ENCODE peak calls at places on chromosomes 5 and 9, in ten cellular contexts. One of them, this sample, is unnamed.
A peak's percentile ranks its signal among the peaks of the same experiment; 100 is the strongest.

GRCh38 chr5:109830955-109831502 is 141.3 kb downstream of the MAN2A1 start:
- DNase-seq in HepG2: no peak
- DNase-seq in esophagus squamous epithelium: no peak
- DNase-seq in IMR-90: peak; percentile 76
- DNase-seq in ovary: no peak
- DNase-seq in transverse colon: no peak
- DNase-seq in right lobe of liver: no peak
- DNase-seq in GM12878: no peak
- DNase-seq in adrenal gland: no peak
- DNase-seq in spleen: no peak
- DNase-seq in this sample: no peak

GRCh38 chr5:151082976-151083651 is 2.3 kb upstream of the TNIP1 start:
- DNase-seq in HepG2: no peak
- DNase-seq in esophagus squamous epithelium: no peak
- DNase-seq in IMR-90: peak; percentile 36
- DNase-seq in ovary: no peak
- DNase-seq in transverse colon: peak; percentile 83
- DNase-seq in right lobe of liver: no peak
- DNase-seq in GM12878: no peak
- DNase-seq in adrenal gland: no peak
- DNase-seq in spleen: peak; percentile 74
- DNase-seq in this sample: peak; percentile 65

GRCh38 chr5:39485075-39485474 is 60.3 kb upstream of the DAB2 start:
- DNase-seq in HepG2: no peak
- DNase-seq in esophagus squamous epithelium: no peak
- DNase-seq in IMR-90: no peak
- DNase-seq in ovary: no peak
- DNase-seq in transverse colon: no peak
- DNase-seq in right lobe of liver: no peak
- DNase-seq in GM12878: no peak
- DNase-seq in adrenal gland: no peak
- DNase-seq in spleen: no peak
- DNase-seq in this sample: no peak

GRCh38 chr5:68333649-68334549 is 118.3 kb downstream of the PIK3R1 start:
- DNase-seq in HepG2: peak; percentile 13
- DNase-seq in esophagus squamous epithelium: no peak
- DNase-seq in IMR-90: peak; percentile 82
- DNase-seq in ovary: no peak
- DNase-seq in transverse colon: no peak
- DNase-seq in right lobe of liver: no peak
- DNase-seq in GM12878: no peak
- DNase-seq in adrenal gland: no peak
- DNase-seq in spleen: no peak
- DNase-seq in this sample: no peak

GRCh38 chr5:92401492-92401891 is 1018.4 kb upstream of the ARRDC3 start:
- DNase-seq in HepG2: no peak
- DNase-seq in esophagus squamous epithelium: no peak
- DNase-seq in IMR-90: peak; percentile 14
- DNase-seq in ovary: no peak
- DNase-seq in transverse colon: no peak
- DNase-seq in right lobe of liver: no peak
- DNase-seq in GM12878: no peak
- DNase-seq in adrenal gland: no peak
- DNase-seq in spleen: no peak
- DNase-seq in this sample: no peak

GRCh38 chr5:31408814-31409213 is 123.1 kb downstream of the DROSHA start:
- DNase-seq in HepG2: no peak
- DNase-seq in esophagus squamous epithelium: no peak
- DNase-seq in IMR-90: peak; percentile 74
- DNase-seq in ovary: no peak
- DNase-seq in transverse colon: no peak
- DNase-seq in right lobe of liver: no peak
- DNase-seq in GM12878: no peak
- DNase-seq in adrenal gland: no peak
- DNase-seq in spleen: no peak
- DNase-seq in this sample: no peak

GRCh38 chr9:136769710-136770191 is 5.4 kb upstream of the LCN15 start:
- DNase-seq in HepG2: no peak
- DNase-seq in esophagus squamous epithelium: no peak
- DNase-seq in IMR-90: no peak
- DNase-seq in ovary: no peak
- DNase-seq in transverse colon: peak; percentile 60
- DNase-seq in right lobe of liver: peak; percentile 58
- DNase-seq in GM12878: no peak
- DNase-seq in adrenal gland: peak; percentile 22
- DNase-seq in spleen: no peak
- DNase-seq in this sample: no peak

GRCh38 chr5:116876240-116876840 is 301.7 kb upstream of the SEMA6A start:
- DNase-seq in HepG2: no peak
- DNase-seq in esophagus squamous epithelium: no peak
- DNase-seq in IMR-90: no peak
- DNase-seq in ovary: no peak
- DNase-seq in transverse colon: no peak
- DNase-seq in right lobe of liver: no peak
- DNase-seq in GM12878: no peak
- DNase-seq in adrenal gland: no peak
- DNase-seq in spleen: no peak
- DNase-seq in this sample: no peak

GRCh38 chr5:112703866-112704820 is 33.5 kb upstream of the APC start:
- DNase-seq in HepG2: no peak
- DNase-seq in esophagus squamous epithelium: no peak
- DNase-seq in IMR-90: peak; percentile 40
- DNase-seq in ovary: no peak
- DNase-seq in transverse colon: no peak
- DNase-seq in right lobe of liver: no peak
- DNase-seq in GM12878: no peak
- DNase-seq in adrenal gland: peak; percentile 26
- DNase-seq in spleen: no peak
- DNase-seq in this sample: no peak

GRCh38 chr5:67004730-67005350 is 191.8 kb downstream of the CD180 start:
- DNase-seq in HepG2: no peak
- DNase-seq in esophagus squamous epithelium: no peak
- DNase-seq in IMR-90: no peak
- DNase-seq in ovary: no peak
- DNase-seq in transverse colon: no peak
- DNase-seq in right lobe of liver: no peak
- DNase-seq in GM12878: no peak
- DNase-seq in adrenal gland: no peak
- DNase-seq in spleen: no peak
- DNase-seq in this sample: no peak

GRCh38 chr5:9932770-9933169 is 302.6 kb upstream of the TAS2R1 start:
- DNase-seq in HepG2: no peak
- DNase-seq in esophagus squamous epithelium: no peak
- DNase-seq in IMR-90: peak; percentile 81
- DNase-seq in ovary: no peak
- DNase-seq in transverse colon: no peak
- DNase-seq in right lobe of liver: no peak
- DNase-seq in GM12878: no peak
- DNase-seq in adrenal gland: no peak
- DNase-seq in spleen: no peak
- DNase-seq in this sample: no peak

GRCh38 chr9:27426717-27427645 is 97.1 kb upstream of the IFNK start:
- DNase-seq in HepG2: no peak
- DNase-seq in esophagus squamous epithelium: no peak
- DNase-seq in IMR-90: peak; percentile 18
- DNase-seq in ovary: no peak
- DNase-seq in transverse colon: no peak
- DNase-seq in right lobe of liver: no peak
- DNase-seq in GM12878: no peak
- DNase-seq in adrenal gland: no peak
- DNase-seq in spleen: no peak
- DNase-seq in this sample: no peak

GRCh38 chr5:57316798-57317327 is 143.0 kb downstream of the GPBP1 start:
- DNase-seq in HepG2: no peak
- DNase-seq in esophagus squamous epithelium: no peak
- DNase-seq in IMR-90: peak; percentile 100
- DNase-seq in ovary: no peak
- DNase-seq in transverse colon: peak; percentile 11
- DNase-seq in right lobe of liver: no peak
- DNase-seq in GM12878: no peak
- DNase-seq in adrenal gland: peak; percentile 34
- DNase-seq in spleen: no peak
- DNase-seq in this sample: no peak

DNA sequence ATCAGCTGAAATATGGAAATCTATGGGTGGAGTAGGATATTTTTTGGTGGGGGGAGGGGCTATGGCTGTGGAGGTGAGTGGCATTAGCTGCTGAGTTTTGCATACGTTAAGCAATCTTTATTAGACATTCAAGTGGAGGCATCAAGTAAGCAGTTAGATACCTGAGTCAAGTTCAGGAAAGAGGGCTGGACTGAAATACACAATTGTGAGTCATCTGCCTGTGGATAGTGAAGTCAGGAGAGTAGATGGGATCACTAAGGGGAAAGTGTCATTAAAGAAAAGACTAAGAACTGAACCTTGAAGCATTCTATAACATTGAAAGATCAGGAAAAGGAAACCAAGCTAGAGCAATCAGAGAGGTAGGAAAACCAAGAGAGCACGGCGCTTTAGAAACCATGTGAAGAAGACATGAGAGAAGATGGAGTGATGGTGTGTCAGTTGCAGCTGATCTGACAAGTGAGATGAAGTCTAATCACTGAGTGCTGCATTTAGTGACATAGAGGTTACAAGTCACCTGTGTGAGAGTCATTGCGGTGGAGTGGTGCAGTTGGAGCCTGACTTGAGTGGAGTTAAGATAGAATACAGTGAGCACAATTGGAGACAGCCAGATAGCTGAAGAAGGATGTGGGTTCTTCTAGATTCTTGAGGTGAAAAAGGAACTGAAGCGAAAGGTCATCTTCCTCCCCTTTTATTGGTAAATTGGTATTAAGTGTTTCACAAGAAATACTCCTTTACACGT is 88.7 kb downstream of the PIP5K1B start:
- DNase-seq in HepG2: no peak
- DNase-seq in esophagus squamous epithelium: no peak
- DNase-seq in IMR-90: no peak
- DNase-seq in ovary: no peak
- DNase-seq in transverse colon: no peak
- DNase-seq in right lobe of liver: no peak
- DNase-seq in GM12878: peak; percentile 34
- DNase-seq in adrenal gland: no peak
- DNase-seq in spleen: no peak
- DNase-seq in this sample: no peak
- H3K27ac ChIP-seq in HepG2: no peak overlapping the region
- H3K27ac ChIP-seq in esophagus squamous epithelium: no peak overlapping the region
- H3K27ac ChIP-seq in IMR-90: no peak overlapping the region
- H3K27ac ChIP-seq in ovary: no peak overlapping the region
- H3K27ac ChIP-seq in transverse colon: no peak overlapping the region
- H3K27ac ChIP-seq in right lobe of liver: no peak overlapping the region
- H3K27ac ChIP-seq in GM12878: no peak overlapping the region
- H3K27ac ChIP-seq in adrenal gland: no peak overlapping the region
- H3K27ac ChIP-seq in spleen: no peak overlapping the region
- H3K27ac ChIP-seq in this sample: no peak overlapping the region

DNA sequence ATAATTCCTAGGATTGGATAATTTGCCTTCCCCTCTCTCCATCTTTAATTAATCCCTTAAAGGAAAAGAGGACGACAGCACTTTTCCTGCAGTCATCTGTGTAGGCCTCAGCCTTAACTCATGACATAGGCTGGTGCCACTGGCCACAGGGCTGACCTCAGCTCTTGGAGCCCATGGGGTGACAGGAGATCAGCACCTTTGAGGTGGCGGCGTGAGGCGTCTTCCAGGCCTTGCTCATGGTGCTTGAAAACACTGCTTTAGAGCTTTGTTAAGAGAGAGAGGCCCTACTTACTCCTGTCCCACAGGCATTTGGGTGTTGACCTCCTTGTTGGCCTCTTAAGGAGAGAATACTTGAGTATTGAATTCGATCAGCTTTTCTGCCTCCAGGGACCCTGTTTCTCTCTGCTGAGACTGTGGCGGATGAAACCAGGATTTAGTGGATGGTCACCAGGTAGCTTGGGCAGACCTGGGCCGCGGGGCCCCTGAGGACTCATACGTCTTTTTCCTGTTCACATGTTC is 23.4 kb downstream of the TENT4A start:
- DNase-seq in HepG2: no peak
- DNase-seq in esophagus squamous epithelium: no peak
- DNase-seq in IMR-90: no peak
- DNase-seq in ovary: peak; percentile 3
- DNase-seq in transverse colon: no peak
- DNase-seq in right lobe of liver: no peak
- DNase-seq in GM12878: no peak
- DNase-seq in adrenal gland: no peak
- DNase-seq in spleen: peak; percentile 60
- DNase-seq in this sample: no peak
- TF ChIP-seq POLR2A in HepG2: no peak
- TF ChIP-seq POLR2A in esophagus squamous epithelium: no peak
- TF ChIP-seq POLR2A in IMR-90: no peak
- TF ChIP-seq POLR2A in ovary: no peak
- TF ChIP-seq POLR2A in transverse colon: no peak
- TF ChIP-seq POLR2A in right lobe of liver: no peak
- TF ChIP-seq POLR2A in GM12878: no peak
- TF ChIP-seq POLR2A in adrenal gland: no peak
- TF ChIP-seq POLR2A in spleen: no peak
- TF ChIP-seq POLR2A in this sample: no peak

DNA sequence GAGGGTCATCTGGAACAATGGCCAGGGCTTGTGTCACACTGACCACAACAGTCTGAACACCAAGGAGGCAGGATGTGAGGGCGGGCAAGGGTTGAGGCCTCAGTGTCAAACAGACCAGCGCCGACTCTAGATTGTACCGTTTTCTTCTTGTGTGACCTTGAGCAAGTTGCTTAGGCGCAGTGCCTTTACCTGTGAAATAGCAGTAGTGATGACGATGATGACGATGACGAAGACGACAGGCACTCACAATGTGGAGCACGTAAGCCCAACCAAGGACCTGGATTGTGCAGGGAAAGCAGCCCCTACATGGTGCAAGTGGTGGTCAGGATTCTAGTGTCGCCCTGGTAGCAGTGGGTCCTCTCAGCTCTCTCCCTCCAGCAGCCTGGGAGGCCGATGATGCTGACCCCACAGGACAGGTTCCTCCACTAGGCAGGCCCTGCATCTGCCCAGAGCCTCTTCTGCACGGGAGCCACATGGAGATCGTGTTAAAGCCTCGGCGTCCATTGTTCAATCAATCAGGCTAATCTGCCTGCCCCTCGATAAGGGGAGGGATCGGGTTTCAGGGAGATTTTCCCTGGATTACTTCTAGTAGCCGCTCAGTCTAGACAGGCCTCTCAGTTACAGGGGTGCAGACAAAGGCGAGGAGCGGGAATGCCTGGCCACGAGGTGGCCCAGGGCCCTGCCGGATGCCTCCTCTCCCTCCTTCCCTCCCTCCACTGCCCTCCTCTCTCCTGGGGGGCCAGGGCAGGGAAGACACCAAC is 91.7 kb downstream of the MACROH2A1 start:
- DNase-seq in HepG2: no peak
- DNase-seq in esophagus squamous epithelium: no peak
- DNase-seq in IMR-90: no peak
- DNase-seq in ovary: no peak
- DNase-seq in transverse colon: no peak
- DNase-seq in right lobe of liver: no peak
- DNase-seq in GM12878: no peak
- DNase-seq in adrenal gland: no peak
- DNase-seq in spleen: no peak
- DNase-seq in this sample: no peak
- H3K27ac ChIP-seq in HepG2: no peak overlapping the region
- H3K27ac ChIP-seq in esophagus squamous epithelium: no peak overlapping the region
- H3K27ac ChIP-seq in IMR-90: peak overlapping the region; percentile 83
- H3K27ac ChIP-seq in ovary: no peak overlapping the region
- H3K27ac ChIP-seq in transverse colon: no peak overlapping the region
- H3K27ac ChIP-seq in right lobe of liver: no peak overlapping the region
- H3K27ac ChIP-seq in GM12878: no peak overlapping the region
- H3K27ac ChIP-seq in adrenal gland: no peak overlapping the region
- H3K27ac ChIP-seq in spleen: no peak overlapping the region
- H3K27ac ChIP-seq in this sample: no peak overlapping the region

GRCh38 chr9:121285835-121286687 is 18.1 kb downstream of the GSN start:
- DNase-seq in HepG2: no peak
- DNase-seq in esophagus squamous epithelium: no peak
- DNase-seq in IMR-90: peak; percentile 56
- DNase-seq in ovary: peak; percentile 67
- DNase-seq in transverse colon: peak; percentile 63
- DNase-seq in right lobe of liver: no peak
- DNase-seq in GM12878: no peak
- DNase-seq in adrenal gland: peak; percentile 67
- DNase-seq in spleen: no peak
- DNase-seq in this sample: peak; percentile 83
- TF ChIP-seq POLR2A in HepG2: no peak
- TF ChIP-seq POLR2A in esophagus squamous epithelium: no peak
- TF ChIP-seq POLR2A in IMR-90: no peak
- TF ChIP-seq POLR2A in ovary: peak; percentile 29
- TF ChIP-seq POLR2A in transverse colon: peak; percentile 46
- TF ChIP-seq POLR2A in right lobe of liver: peak; percentile 15
- TF ChIP-seq POLR2A in GM12878: no peak
- TF ChIP-seq POLR2A in adrenal gland: peak; percentile 53
- TF ChIP-seq POLR2A in spleen: no peak
- TF ChIP-seq POLR2A in this sample: peak; percentile 61